ENCODE peak calls at places on chromosome 4, in nine cellular contexts. Z is lung microvascular endothelial cell; J is cardiac fibroblast; X is SHP77 treated with DMSO at 0.1 percent for 48 hours; V is stimulated activated naive CD8-positive, alpha-beta T cell treated with anti-CD3 and anti-CD28 coated beads, Interleukin-15, Interleukin-2, amounts not matched to agents 100 U/mL and 50 U/mL, for 24 hours; P is uterus; C is stimulated activated CD8-positive, alpha-beta memory T cell treated with anti-CD3 and anti-CD28 coated beads, Interleukin-15, amount 100 ng/mL, for 4 hours; O is K562; K is epithelial cell of esophagus. S is an unnamed sample.

GRCh38 chr4:73730292-73730691 is 10.1 kb upstream of the CXCL8 start:
- DNase-seq in Z (no peak), J (peak; percentile 65), X (peak; percentile 16), V (no peak), P (no peak), C (no peak), O (no peak), K (peak; percentile 44), S (no peak)

GRCh38 chr4:147362868-147363440 is 117.9 kb upstream of the EDNRA start:
- DNase-seq in Z (no peak), J (peak; percentile 78), X (no peak), V (no peak), P (peak; percentile 86), C (no peak), O (no peak), K (peak; percentile 73), S (no peak)

GRCh38 chr4:144861471-144861870 is 215.5 kb downstream of the HHIP start:
- DNase-seq in Z (peak; percentile 30), J (no peak), X (no peak), V (no peak), P (no peak), C (no peak), O (no peak), K (no peak), S (no peak)

GRCh38 chr4:127560755-127561154 is 72.0 kb upstream of the INTU start:
- DNase-seq in Z (no peak), J (no peak), X (no peak), V (no peak), P (no peak), C (no peak), O (no peak), K (no peak), S (no peak)

GRCh38 chr4:173520921-173521473 is 9.0 kb downstream of the HAND2 start:
- DNase-seq in Z (no peak), J (no peak), X (no peak), V (no peak), P (no peak), C (no peak), O (no peak), K (no peak), S (no peak)

GRCh38 chr4:151340751-151341385 is 15.5 kb upstream of the SH3D19 start:
- DNase-seq in Z (no peak), J (no peak), X (no peak), V (no peak), P (no peak), C (no peak), O (no peak), K (no peak), S (no peak)

GRCh38 chr4:58225460-58225859 is 1115.3 kb upstream of the IGFBP7 start:
- DNase-seq in Z (no peak), J (no peak), X (no peak), V (no peak), P (no peak), C (no peak), O (no peak), K (no peak), S (no peak)

GRCh38 chr4:17024430-17024829 is 126.0 kb upstream of the LDB2 start:
- DNase-seq in Z (no peak), J (peak; percentile 50), X (no peak), V (no peak), P (no peak), C (no peak), O (no peak), K (peak; percentile 32), S (no peak)

GRCh38 chr4:94453534-94453963 is 1.8 kb downstream of the PDLIM5 start:
- DNase-seq in Z (peak; percentile 14), J (no peak), X (no peak), V (no peak), P (no peak), C (no peak), O (no peak), K (no peak), S (no peak)

GRCh38 chr4:80466618-80467017 is 131.1 kb downstream of the CFAP299 start:
- DNase-seq in Z (no peak), J (no peak), X (no peak), V (no peak), P (no peak), C (no peak), O (no peak), K (no peak), S (no peak)

GRCh38 chr4:67234296-67234695 is 311.0 kb downstream of the CENPC start:
- DNase-seq in Z (no peak), J (no peak), X (no peak), V (no peak), P (no peak), C (no peak), O (no peak), K (no peak), S (no peak)

GRCh38 chr4:25827373-25827772 is 35.4 kb downstream of the SEL1L3 start:
- DNase-seq in Z (no peak), J (no peak), X (no peak), V (no peak), P (no peak), C (no peak), O (no peak), K (no peak), S (no peak)

GRCh38 chr4:77959566-77960338 is 97.1 kb downstream of the MRPL1 start:
- DNase-seq in Z (peak; percentile 71), J (peak; percentile 76), X (peak; percentile 25), V (no peak), P (no peak), C (no peak), O (peak; percentile 48), K (peak; percentile 69), S (no peak)

GRCh38 chr4:19791422-19792113 is 460.1 kb upstream of the SLIT2 start:
- DNase-seq in Z (peak; percentile 8), J (peak; percentile 79), X (no peak), V (no peak), P (no peak), C (no peak), O (no peak), K (peak; percentile 46), S (no peak)

S was measured in T-helper 22 cell.